ENCODE peak calls at places on chromosome 13, in seven cellular contexts. A, E, K, X, I, V and U are unnamed samples.

GRCh38 chr13:60396008-60396782 is 825 bp upstream of the TDRD3 start:
- DNase-seq in A (peak; percentile 95), E (peak; percentile 92), K (peak; percentile 69), X (peak; percentile 99), I (peak; percentile 78), V (peak; percentile 89), U (peak; percentile 92)

GRCh38 chr13:34161829-34162544 is 344.0 kb downstream of the RFC3 start:
- DNase-seq in A (no peak), E (no peak), K (no peak), X (peak; percentile 89), I (peak; percentile 25), V (peak; percentile 88), U (peak; percentile 67)

GRCh38 chr13:63628310-63628709 is 2212.7 kb upstream of the PCDH20 start:
- DNase-seq in A (no peak), E (no peak), K (no peak), X (no peak), I (no peak), V (no peak), U (no peak)

GRCh38 chr13:36000028-36000427 is 131.2 kb downstream of the DCLK1 start:
- DNase-seq in A (no peak), E (no peak), K (no peak), X (no peak), I (no peak), V (no peak), U (no peak)

GRCh38 chr13:98280176-98280510 is 103.1 kb upstream of the RNF113B start:
- DNase-seq in A (no peak), E (no peak), K (no peak), X (no peak), I (no peak), V (no peak), U (no peak)

GRCh38 chr13:60397693-60398437 is 845 bp downstream of the TDRD3 start:
- DNase-seq in A (peak; percentile 80), E (peak; percentile 53), K (peak; percentile 56), X (peak; percentile 90), I (peak; percentile 44), V (peak; percentile 63), U (peak; percentile 70)

GRCh38 chr13:79432086-79432485 is 26.0 kb upstream of the RBM26 start:
- DNase-seq in A (no peak), E (no peak), K (no peak), X (no peak), I (no peak), V (no peak), U (no peak)

GRCh38 chr13:61486496-61486895 is 70.8 kb upstream of the PCDH20 start:
- DNase-seq in A (peak; percentile 12), E (no peak), K (no peak), X (no peak), I (no peak), V (no peak), U (no peak)

GRCh38 chr13:77828815-77829214 is 89.8 kb downstream of the EDNRB start:
- DNase-seq in A (no peak), E (no peak), K (no peak), X (no peak), I (no peak), V (no peak), U (no peak)

GRCh38 chr13:75478659-75479058 is 3.3 kb downstream of the TBC1D4 start:
- DNase-seq in A (no peak), E (no peak), K (no peak), X (no peak), I (no peak), V (no peak), U (no peak)

GRCh38 chr13:102035969-102036368 is 365.9 kb downstream of the FGF14 start:
- DNase-seq in A (no peak), E (no peak), K (no peak), X (peak; percentile 96), I (no peak), V (no peak), U (no peak)

GRCh38 chr13:31073859-31074718 is 87.6 kb downstream of the HSPH1 start:
- DNase-seq in A (no peak), E (no peak), K (no peak), X (peak; percentile 53), I (no peak), V (peak; percentile 57), U (no peak)

GRCh38 chr13:46595918-46596315 is 42.9 kb downstream of the LRCH1 start:
- DNase-seq in A (no peak), E (no peak), K (no peak), X (no peak), I (no peak), V (no peak), U (no peak)

GRCh38 chr13:93420206-93420605 is 193.6 kb downstream of the GPC6 start:
- DNase-seq in A (no peak), E (no peak), K (no peak), X (no peak), I (no peak), V (no peak), U (no peak)

GRCh38 chr13:24270639-24271131 is 38.7 kb upstream of the C1QTNF9 start:
- DNase-seq in A (peak; percentile 63), E (peak; percentile 77), K (peak; percentile 39), X (no peak), I (no peak), V (peak; percentile 48), U (peak; percentile 38)

GRCh38 chr13:99123101-99124045 is 77.3 kb upstream of the UBAC2 start:
- DNase-seq in A (no peak), E (no peak), K (no peak), X (peak; percentile 24), I (no peak), V (peak; percentile 55), U (no peak)

GRCh38 chr13:52793507-52793906 is 53.9 kb upstream of the CNMD start:
- DNase-seq in A (no peak), E (no peak), K (no peak), X (no peak), I (no peak), V (no peak), U (no peak)

GRCh38 chr13:53783466-53783865 is 754.9 kb downstream of the OLFM4 start:
- DNase-seq in A (no peak), E (no peak), K (no peak), X (peak; percentile 80), I (peak; percentile 40), V (no peak), U (peak; percentile 94)

GRCh38 chr13:25538276-25538675 is 166.5 kb downstream of the ATP8A2 start:
- DNase-seq in A (no peak), E (no peak), K (no peak), X (no peak), I (no peak), V (no peak), U (peak; percentile 64)

GRCh38 chr13:22243519-22244197 is 572.8 kb downstream of the FGF9 start:
- DNase-seq in A (no peak), E (no peak), K (no peak), X (peak; percentile 72), I (no peak), V (no peak), U (no peak)

GRCh38 chr13:34941436-34941834 is 635 bp upstream of the NBEA start:
- DNase-seq in A (no peak), E (no peak), K (no peak), X (no peak), I (no peak), V (no peak), U (peak; percentile 66)

GRCh38 chr13:100541882-100542545 is 46.6 kb downstream of the GGACT start:
- DNase-seq in A (no peak), E (no peak), K (no peak), X (no peak), I (no peak), V (no peak), U (no peak)

GRCh38 chr13:98581971-98582702 is 5.2 kb upstream of the STK24 start:
- DNase-seq in A (no peak), E (no peak), K (no peak), X (peak; percentile 73), I (peak; percentile 15), V (peak; percentile 72), U (no peak)

GRCh38 chr13:73338389-73338788 is 279.6 kb downstream of the KLF5 start:
- DNase-seq in A (no peak), E (no peak), K (no peak), X (no peak), I (no peak), V (peak; percentile 17), U (no peak)

GRCh38 chr13:50132937-50133276 is 117.7 kb downstream of the KCNRG start:
- DNase-seq in A (no peak), E (no peak), K (no peak), X (no peak), I (no peak), V (no peak), U (no peak)

GRCh38 chr13:37598572-37598971 is at the start of gene POSTN:
- DNase-seq in A (no peak), E (no peak), K (no peak), X (peak; percentile 82), I (no peak), V (peak; percentile 49), U (no peak)

GRCh38 chr13:77751513-77752456 is 54.3 kb downstream of the SLAIN1 start:
- DNase-seq in A (no peak), E (no peak), K (peak; percentile 41), X (peak; percentile 63), I (no peak), V (peak; percentile 58), U (peak; percentile 84)

GRCh38 chr13:28557725-28558124 is 62.8 kb upstream of the FLT1 start:
- DNase-seq in A (no peak), E (no peak), K (no peak), X (no peak), I (no peak), V (no peak), U (no peak)

GRCh38 chr13:44629465-44630183 is 53.5 kb upstream of the TSC22D1 start:
- DNase-seq in A (no peak), E (no peak), K (no peak), X (no peak), I (no peak), V (peak; percentile 38), U (no peak)

GRCh38 chr13:106348032-106348431 is 187.4 kb downstream of the EFNB2 start:
- DNase-seq in A (no peak), E (no peak), K (no peak), X (peak; percentile 76), I (no peak), V (peak; percentile 28), U (no peak)

GRCh38 chr13:109941221-109941620 is 154.8 kb upstream of the IRS2 start:
- DNase-seq in A (no peak), E (no peak), K (no peak), X (no peak), I (no peak), V (no peak), U (no peak)